ENCODE peak calls at places on chromosomes 1 and 21, in four cellular contexts. C is K562, J is HCT116, B is HepG2. R is an unnamed sample.

GRCh38 chr1:6244401-6245054 is 549 bp downstream of the HES3 start:
- DNase-seq in J (no peak), C (no peak), B (no peak), R (no peak)

GRCh38 chr1:221880182-221880581 is 138.3 kb upstream of the DUSP10 start:
- DNase-seq in J (no peak), B (no peak), C (no peak), R (no peak)

GRCh38 chr1:114201486-114201885 is 47.8 kb upstream of the SYT6 start:
- DNase-seq in J (no peak), B (no peak), C (no peak), R (no peak)

GRCh38 chr21:41419921-41420862 is 5.8 kb upstream of the MX1 start:
- DNase-seq in B (peak), J (peak), C (peak), R (peak)

GRCh38 chr1:221430133-221430960 is 311.5 kb downstream of the DUSP10 start:
- DNase-seq in C (no peak), B (no peak), J (no peak), R (no peak)

GRCh38 chr1:43534256-43534655 is 3.6 kb downstream of the PTPRF start:
- DNase-seq in C (no peak), B (no peak), J (no peak), R (no peak)

GRCh38 chr1:152024228-152024627 is 12.6 kb downstream of the S100A11 start:
- DNase-seq in J (no peak), B (no peak), C (no peak), R (no peak)

GRCh38 chr21:24693779-24694178 is 913.5 kb downstream of the MRPL39 start:
- DNase-seq in C (no peak), B (no peak), J (no peak), R (no peak)

GRCh38 chr1:113931456-113931855 is 2.3 kb downstream of the HIPK1 start:
- DNase-seq in B (peak), C (peak), J (no peak), R (no peak)

GRCh38 chr1:149936992-149937705 is 470 bp upstream of the MTMR11 start:
- DNase-seq in J (peak), B (peak), C (no peak), R (no peak)

GRCh38 chr21:14046401-14046800 is 164.4 kb downstream of the LIPI start:
- DNase-seq in J (no peak), B (no peak), C (no peak), R (no peak)

GRCh38 chr1:21764615-21765423 is 18.1 kb downstream of the USP48 start:
- DNase-seq in C (peak), J (no peak), B (no peak), R (no peak)

GRCh38 chr21:39523930-39524329 is 72.2 kb downstream of the SH3BGR start:
- DNase-seq in B (no peak), J (no peak), C (no peak), R (no peak)

GRCh38 chr1:21301794-21302440 is 11.7 kb upstream of the ECE1 start:
- DNase-seq in B (no peak), C (no peak), J (no peak), R (no peak)

GRCh38 chr1:113219377-113219776 is 146.4 kb downstream of the LRIG2 start:
- DNase-seq in C (peak), B (no peak), J (no peak), R (no peak)

GRCh38 chr1:153849487-153850185 is 73.1 kb downstream of the GATAD2B start:
- DNase-seq in J (no peak), B (no peak), C (no peak), R (no peak)

GRCh38 chr1:117825414-117825813 is 104.0 kb downstream of the GDAP2 start:
- DNase-seq in B (no peak), J (no peak), C (no peak), R (no peak)

GRCh38 chr21:42465008-42465878 is 30.8 kb downstream of the RSPH1 start:
- DNase-seq in C (peak), B (no peak), J (no peak), R (no peak)

GRCh38 chr1:117433943-117434342 is 66.7 kb downstream of the MAN1A2 start:
- DNase-seq in J (no peak), B (no peak), C (no peak), R (no peak)

GRCh38 chr1:21655748-21656147 is 13.4 kb downstream of the RAP1GAP start:
- DNase-seq in B (peak), C (peak), J (peak), R (no peak)

GRCh38 chr1:45863117-45863670 is 59.8 kb downstream of the MAST2 start:
- DNase-seq in C (no peak), J (no peak), B (no peak), R (no peak)

GRCh38 chr1:159752135-159752580 is 28.6 kb upstream of the DUSP23 start:
- DNase-seq in B (peak), J (no peak), C (no peak), R (no peak)

GRCh38 chr1:201465698-201466290 is 3.2 kb downstream of the PHLDA3 start:
- DNase-seq in J (no peak), B (no peak), C (no peak), R (no peak)

GRCh38 chr1:201461193-201461657 is 7.8 kb downstream of the PHLDA3 start:
- DNase-seq in B (peak), C (peak), J (peak), R (peak)

GRCh38 chr1:201460783-201461182 is 8.2 kb downstream of the PHLDA3 start:
- DNase-seq in B (no peak), J (no peak), C (no peak), R (no peak)

GRCh38 chr1:201461783-201462441 is 7.1 kb downstream of the PHLDA3 start:
- DNase-seq in B (peak), C (peak), J (peak), R (peak)

DNA sequence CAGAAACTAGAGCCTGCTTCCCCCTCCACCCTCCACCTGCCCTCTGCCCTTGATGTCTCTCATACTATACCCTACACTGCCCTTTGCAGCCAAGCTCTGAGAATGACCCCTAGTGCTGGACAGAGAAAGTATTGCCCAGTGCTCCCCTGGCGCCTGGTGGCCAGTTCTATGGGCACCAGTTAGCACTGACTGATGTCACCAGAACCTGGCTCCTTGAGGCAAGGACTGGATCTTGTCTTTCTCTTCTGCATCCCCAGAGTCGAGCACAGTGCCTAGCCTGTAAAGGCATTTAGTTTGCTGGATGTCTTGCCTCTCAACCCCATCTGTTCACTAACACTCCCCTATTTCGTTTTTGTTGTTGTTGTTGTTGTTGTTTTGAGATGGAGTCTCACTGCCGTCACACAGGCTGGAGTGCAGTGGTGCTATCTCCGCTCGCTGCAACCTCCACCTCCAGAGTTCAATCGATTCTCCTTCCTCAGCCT is 5.9 kb downstream of the PHLDA3 start:
- DNase-seq in B (peak), C (peak), J (no peak), R (no peak)
- TF ChIP-seq REST in B (no peak), C (no peak), J (no peak), R (no peak)

GRCh38 chr1:25040122-25040685 is 110.1 kb upstream of the RUNX3 start:
- DNase-seq in J (no peak), C (no peak), B (no peak), R (no peak)
- TF ChIP-seq CTCF in J (no peak), C (no peak), B (no peak), R (no peak)

DNA sequence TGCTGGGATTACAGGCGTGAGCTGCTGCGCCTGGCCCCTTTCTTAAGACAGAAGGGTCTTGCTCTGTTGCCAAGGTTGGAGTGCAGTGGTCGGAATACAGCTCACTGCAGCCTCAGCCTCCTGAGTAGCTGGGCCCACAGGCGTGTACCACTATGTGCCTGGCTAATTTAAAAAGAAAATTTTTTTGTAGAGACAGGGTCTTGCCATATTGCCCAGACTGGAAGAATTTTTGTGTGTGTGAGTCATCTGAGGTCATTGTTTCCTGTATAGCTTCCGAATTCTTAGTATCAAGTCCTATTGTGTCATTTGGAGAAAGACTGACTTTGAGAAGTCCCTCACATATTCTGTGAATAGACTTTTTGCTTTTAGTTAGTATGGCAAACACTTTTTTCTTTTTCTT is 4.7 kb downstream of the SZRD1 start:
- DNase-seq in J (no peak), B (no peak), C (no peak), R (no peak)
- TF ChIP-seq TCF7L2 in J (no peak), B (no peak), C (no peak), R (no peak)

DNA sequence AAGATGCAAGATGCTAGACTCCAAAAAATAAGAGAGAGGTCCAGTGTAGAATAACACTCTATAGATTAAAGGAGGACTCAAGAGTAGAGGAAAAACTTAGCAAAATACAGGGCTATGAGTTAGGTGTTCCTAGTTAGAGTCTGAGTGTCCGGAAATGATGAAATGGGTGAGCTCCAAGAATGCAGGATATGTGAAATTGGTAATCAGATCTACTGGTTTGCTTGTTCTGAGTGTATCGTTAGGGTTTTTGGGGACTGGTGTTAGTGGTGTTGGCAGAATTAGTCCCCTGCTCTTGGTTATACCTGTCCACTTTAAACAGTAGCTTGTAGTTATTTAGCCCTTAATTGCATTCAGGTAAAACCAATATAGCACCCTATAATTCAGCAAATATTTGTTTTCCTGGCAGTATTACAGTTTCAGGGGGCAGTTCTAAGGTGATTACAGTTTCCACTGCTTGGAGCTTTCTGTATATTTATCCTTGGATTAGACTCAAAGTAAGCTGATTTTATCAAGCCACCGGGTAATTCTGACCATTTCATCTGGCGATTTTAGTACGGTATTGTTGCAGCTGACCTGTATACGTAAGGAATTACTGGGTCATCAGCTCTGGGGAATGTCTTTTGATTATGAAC is 332.7 kb downstream of the CHRM3 start:
- DNase-seq in C (no peak), J (no peak), B (no peak), R (no peak)
- TF ChIP-seq REST in C (no peak), J (no peak), B (no peak), R (no peak)

DNA sequence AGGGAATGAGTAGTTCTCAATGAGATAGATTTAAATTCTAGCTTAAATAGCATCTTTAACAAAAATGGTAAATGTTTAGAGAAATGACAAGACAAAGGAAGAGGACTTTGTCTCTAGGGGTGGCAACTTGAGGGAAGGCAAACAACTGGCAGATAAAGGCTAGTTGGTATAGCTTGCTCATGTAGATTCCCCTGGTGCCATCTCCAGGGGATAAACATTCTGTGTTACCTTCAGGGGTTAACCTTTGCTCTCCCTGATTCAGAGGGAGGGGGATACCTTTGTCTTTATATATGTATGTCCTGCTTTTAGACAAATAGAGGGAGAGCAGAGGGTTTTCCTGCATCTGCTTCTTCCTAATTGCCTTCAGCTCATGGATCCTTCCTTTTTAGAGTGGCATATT is 153.7 kb upstream of the L1TD1 start:
- DNase-seq in B (peak), C (no peak), J (no peak), R (no peak)
- TF ChIP-seq CTCF in B (peak), C (no peak), J (no peak), R (no peak)

DNA sequence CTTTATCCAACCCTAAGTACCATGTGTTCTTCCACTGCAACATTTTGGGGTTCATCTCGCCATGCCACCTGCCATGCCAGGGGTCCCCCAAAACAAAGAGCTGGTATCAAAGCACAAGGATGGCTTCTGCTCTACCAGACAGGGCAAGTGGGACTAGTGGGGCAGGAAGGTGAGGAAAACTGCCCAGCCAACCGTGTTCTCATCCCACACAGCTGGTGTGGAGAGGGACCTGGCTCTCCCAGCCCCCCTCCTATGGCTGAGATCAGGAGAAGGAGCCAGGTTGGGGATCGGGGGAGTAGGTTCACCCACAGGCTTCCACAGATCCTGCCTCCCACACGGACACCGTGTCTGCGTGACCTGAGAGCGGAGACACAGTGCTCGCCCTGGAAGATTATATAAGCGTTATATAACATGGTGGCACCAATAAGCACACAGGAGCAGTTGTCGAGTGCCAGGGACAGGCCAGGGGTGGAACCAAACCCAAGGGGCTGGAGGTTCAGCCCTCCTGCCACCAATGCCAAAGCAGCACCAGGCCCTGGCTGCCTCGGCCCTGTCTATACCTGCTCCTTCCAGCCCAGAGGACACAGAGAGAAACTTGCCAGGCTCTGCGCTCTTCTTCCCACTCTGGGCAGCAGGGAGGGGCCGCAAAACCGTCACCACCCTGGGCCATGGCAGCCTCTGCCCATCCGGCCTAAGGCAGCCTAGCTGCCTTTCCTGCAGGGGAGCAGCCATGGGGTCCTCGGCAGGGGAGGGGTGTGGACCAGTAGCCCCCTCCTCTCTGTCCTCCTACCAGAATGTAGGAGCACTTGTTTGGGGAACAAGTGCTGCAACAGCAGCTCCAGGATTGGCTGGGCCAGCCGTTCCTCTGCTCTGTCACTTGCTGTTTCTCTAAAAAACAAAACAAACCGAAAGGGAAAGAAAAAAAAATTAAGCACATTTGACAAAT is 43.5 kb downstream of the CD34 start:
- DNase-seq in C (no peak), B (no peak), J (no peak), R (no peak)
- TF ChIP-seq TCF7L2 in C (no peak), B (no peak), J (no peak), R (no peak)

GRCh38 chr1:235128453-235129328 is at the start of gene TOMM20:
- DNase-seq in B (peak), J (peak), C (peak), R (peak)
- TF ChIP-seq REST in B (no peak), J (no peak), C (peak), R (peak)

GRCh38 chr1:111025109-111025508 is 61.4 kb upstream of the LRIF1 start:
- DNase-seq in C (peak), B (no peak), J (no peak), R (no peak)

GRCh38 chr1:111032295-111032897 is 68.7 kb upstream of the LRIF1 start:
- DNase-seq in C (peak), J (peak), B (peak), R (no peak)

DNA sequence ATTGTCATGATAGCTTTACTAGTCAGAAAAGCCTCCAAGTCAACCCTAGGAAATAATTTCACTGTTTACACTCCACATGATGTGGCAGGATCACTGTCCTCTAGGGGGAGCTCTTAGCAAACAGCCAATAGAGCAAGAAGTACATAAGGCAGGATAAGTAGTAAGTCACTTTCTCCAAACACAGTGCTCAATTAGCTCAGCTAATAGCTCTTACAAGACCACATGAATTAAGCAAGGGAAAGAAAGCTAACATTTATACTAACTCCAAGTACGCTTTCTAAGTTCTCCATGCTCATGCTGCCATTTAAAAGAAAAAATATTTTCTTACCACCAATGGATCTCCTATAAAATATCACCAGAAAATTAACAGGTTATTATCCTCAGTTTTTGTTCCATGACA is 66.9 kb upstream of the LRIF1 start:
- DNase-seq in B (peak), C (peak), J (peak), R (peak)
- TF ChIP-seq CTCF in B (peak), C (peak), J (peak), R (peak)

R was measured in Panc1.